ENCODE peak calls at places on chromosome 6, in ten cellular contexts. M, N, D, Q, W, Y, L, A, U and B are unnamed samples.

GRCh38 chr6:51827580-51827979 is 259.8 kb downstream of the PKHD1 start:
- DNase-seq in A (no peak), Q (no peak), N (no peak), W (no peak), L (no peak), D (no peak), Y (no peak), M (no peak), U (no peak), B (no peak)

GRCh38 chr6:100176321-100176950 is 182.4 kb upstream of the MCHR2 start:
- DNase-seq in M (no peak), D (no peak), L (peak), Q (no peak), U (no peak), N (no peak), A (no peak), W (no peak), Y (no peak), B (peak)

GRCh38 chr6:34491091-34491430 is 25.2 kb downstream of the PACSIN1 start:
- DNase-seq in D (no peak), L (no peak), U (peak), Y (peak), N (no peak), Q (no peak), A (no peak), W (no peak), M (no peak), B (no peak)

GRCh38 chr6:43020847-43021246 is 576 bp upstream of the RRP36 start:
- DNase-seq in Y (no peak), A (no peak), M (no peak), W (no peak), U (no peak), D (no peak), Q (no peak), L (no peak), N (no peak), B (no peak)

GRCh38 chr6:129490551-129491245 is 219.3 kb downstream of the ARHGAP18 start:
- DNase-seq in U (peak), W (no peak), Y (peak), N (no peak), L (peak), M (peak), Q (no peak), D (no peak), A (peak), B (peak)

GRCh38 chr6:134299236-134299635 is 18.7 kb downstream of the SGK1 start:
- DNase-seq in N (peak), W (no peak), U (no peak), Y (no peak), A (no peak), D (no peak), Q (no peak), L (peak), M (no peak), B (no peak)

GRCh38 chr6:53530346-53530745 is 14.6 kb downstream of the GCLC start:
- DNase-seq in Q (no peak), Y (no peak), N (no peak), L (peak), D (no peak), U (no peak), M (no peak), A (no peak), W (no peak), B (no peak)

GRCh38 chr6:22057962-22058361 is 238.9 kb downstream of the PRL start:
- DNase-seq in U (no peak), W (no peak), D (no peak), Y (no peak), N (no peak), A (no peak), M (no peak), Q (no peak), L (no peak), B (no peak)

GRCh38 chr6:153312633-153313032 is 181.6 kb upstream of the RGS17 start:
- DNase-seq in U (no peak), N (peak), Y (no peak), A (no peak), L (peak), W (no peak), Q (peak), M (peak), D (no peak), B (peak)

DNA sequence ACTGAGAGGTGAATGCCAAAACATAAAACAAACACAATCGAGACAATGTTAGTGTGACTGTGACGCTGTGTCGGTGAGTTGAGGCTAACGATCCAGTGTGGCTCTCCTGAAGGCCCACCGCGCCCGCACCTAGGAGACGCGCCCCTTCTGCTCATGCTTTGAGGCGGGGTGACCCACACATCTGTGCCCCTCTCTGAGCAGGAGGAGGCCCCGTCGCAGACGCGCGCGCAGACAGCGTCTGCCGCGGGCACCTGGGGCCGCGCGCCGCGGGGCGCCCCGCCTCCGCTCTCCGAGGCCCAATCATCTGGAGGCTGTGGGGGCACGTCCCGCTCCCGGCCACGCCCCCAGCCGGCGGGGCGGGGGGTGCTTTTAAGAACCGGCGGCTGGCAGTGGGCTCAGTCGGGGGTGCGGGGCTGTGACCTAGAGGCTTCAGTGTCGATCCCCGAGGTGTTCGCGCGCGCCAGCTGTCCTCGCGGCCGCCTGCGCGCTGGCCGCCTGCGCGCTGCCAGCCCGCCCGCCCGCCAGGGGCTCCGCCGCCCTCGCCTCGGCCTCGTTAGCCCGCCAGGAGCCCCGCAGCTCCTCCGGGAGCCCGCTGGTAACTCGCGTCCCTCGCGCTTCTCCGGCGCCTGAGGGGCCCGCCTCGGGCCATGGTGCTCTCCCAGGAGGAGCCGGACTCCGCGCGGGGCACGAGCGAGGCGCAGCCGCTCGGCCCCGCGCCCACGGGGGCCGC is at the start of gene SLC16A10:
- DNase-seq in A (peak), M (peak), N (peak), W (no peak), L (peak), Q (peak), D (peak), U (peak), Y (peak), B (peak)
- TF ChIP-seq POLR2A in A (peak), M (peak), N (no peak), W (no peak), L (peak), Q (peak), D (no peak), U (peak), Y (peak), B (peak)

GRCh38 chr6:46129634-46130505 is at the start of gene ENPP4:
- DNase-seq in N (peak), Q (peak), Y (peak), A (peak), W (peak), L (peak), D (peak), M (peak), U (peak), B (peak)
- TF ChIP-seq POLR2A in N (no peak), Q (peak), Y (peak), A (peak), W (no peak), L (peak), D (peak), M (peak), U (peak), B (peak)

GRCh38 chr6:108850669-108851467 is 2.6 kb downstream of the ARMC2 start:
- DNase-seq in Q (peak), N (no peak), L (peak), M (no peak), W (no peak), A (no peak), U (peak), D (no peak), Y (peak), B (no peak)

GRCh38 chr6:108844632-108845031 is 3.6 kb upstream of the ARMC2 start:
- DNase-seq in D (no peak), L (no peak), A (no peak), Y (no peak), Q (no peak), M (no peak), N (no peak), U (no peak), W (no peak), B (no peak)

GRCh38 chr6:108847738-108848115 is 495 bp upstream of the ARMC2 start:
- DNase-seq in Y (no peak), N (no peak), Q (no peak), W (no peak), M (no peak), D (no peak), A (no peak), U (no peak), L (no peak), B (no peak)

GRCh38 chr6:108846628-108847027 is 1.6 kb upstream of the ARMC2 start:
- DNase-seq in D (no peak), M (no peak), U (no peak), Y (no peak), N (no peak), L (no peak), W (no peak), Q (no peak), A (no peak), B (no peak)

GRCh38 chr6:108848116-108848868 is at the start of gene ARMC2:
- DNase-seq in N (peak), U (peak), W (peak), A (peak), Y (peak), D (peak), Q (peak), M (peak), L (peak), B (peak)
- TF ChIP-seq POLR2A in N (no peak), U (peak), W (no peak), A (no peak), Y (peak), D (peak), Q (peak), M (peak), L (peak), B (peak)

GRCh38 chr6:3887150-3887700 is 38.1 kb downstream of the FAM50B start:
- DNase-seq in A (no peak), Y (no peak), W (peak), Q (no peak), N (no peak), M (no peak), D (no peak), U (no peak), L (no peak), B (peak)
- TF ChIP-seq POLR2A in A (no peak), Y (no peak), W (no peak), Q (no peak), N (no peak), M (no peak), D (no peak), U (no peak), L (no peak), B (no peak)

DNA sequence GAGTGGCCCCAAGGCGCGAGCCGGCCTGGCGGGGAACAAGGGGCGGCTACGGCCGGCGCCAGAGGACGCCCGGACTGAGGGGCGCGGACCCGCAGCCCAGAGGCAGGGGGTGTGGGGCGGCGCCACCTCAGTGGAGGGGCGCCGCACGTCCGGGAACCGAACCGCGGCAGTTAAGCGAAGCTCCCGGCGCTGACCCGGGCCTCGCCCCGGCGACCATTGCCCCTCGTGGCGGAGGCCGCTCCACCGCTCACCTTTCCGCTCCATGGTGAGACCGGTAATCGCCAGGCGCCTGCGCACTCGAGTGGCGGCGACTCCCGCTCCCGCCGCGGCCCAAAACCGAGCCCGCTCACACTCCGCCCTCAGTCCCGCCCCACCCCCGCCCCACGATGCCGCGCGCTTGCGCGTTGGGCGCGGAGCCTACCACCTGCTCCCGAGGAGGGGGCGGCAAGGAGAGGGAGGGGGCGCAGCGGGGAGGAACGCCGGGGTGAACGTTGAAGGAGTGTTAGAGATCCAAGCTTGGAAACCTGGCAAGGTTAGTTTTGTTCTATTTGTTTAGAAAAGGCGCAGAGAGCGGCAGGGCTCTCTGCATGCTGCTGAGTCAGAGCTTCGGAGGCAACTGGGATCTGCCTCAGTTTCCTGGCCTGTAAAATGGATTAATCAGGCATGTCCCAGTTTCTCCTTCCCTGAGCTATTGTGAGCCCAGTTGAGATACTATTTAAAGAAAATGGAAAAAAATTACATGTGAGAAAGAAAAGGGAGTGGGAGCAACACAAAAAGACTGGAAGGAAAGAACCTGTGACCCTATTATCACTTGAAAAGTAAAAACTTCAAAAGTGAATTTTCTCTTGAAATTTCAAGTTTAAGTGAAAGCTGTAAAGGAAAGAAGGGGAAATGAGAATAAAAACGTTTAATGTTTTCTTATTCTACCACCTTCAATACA is at the start of gene SRPK1:
- DNase-seq in D (peak), N (peak), Y (peak), L (peak), M (peak), A (peak), W (peak), U (peak), Q (peak), B (peak)
- TF ChIP-seq POLR2A in D (peak), N (no peak), Y (no peak), L (peak), M (peak), A (peak), W (no peak), U (peak), Q (peak), B (peak)

GRCh38 chr6:31531771-31532643 is 3.2 kb downstream of the MCCD1 start:
- DNase-seq in D (no peak), Y (no peak), W (no peak), A (no peak), L (no peak), U (no peak), N (no peak), M (no peak), Q (no peak), B (no peak)

GRCh38 chr6:31533455-31533841 is 4.7 kb downstream of the MCCD1 start:
- DNase-seq in D (no peak), M (no peak), U (no peak), N (no peak), Q (no peak), A (no peak), L (no peak), Y (no peak), W (no peak), B (no peak)

GRCh38 chr6:31534011-31534410 is 5.2 kb downstream of the MCCD1 start:
- DNase-seq in L (no peak), D (no peak), A (no peak), N (no peak), M (no peak), Y (no peak), W (no peak), U (no peak), Q (no peak), B (no peak)

GRCh38 chr6:31531162-31531561 is 2.4 kb downstream of the MCCD1 start:
- DNase-seq in A (no peak), N (no peak), W (no peak), Q (no peak), U (no peak), Y (no peak), D (no peak), L (no peak), M (no peak), B (no peak)

DNA sequence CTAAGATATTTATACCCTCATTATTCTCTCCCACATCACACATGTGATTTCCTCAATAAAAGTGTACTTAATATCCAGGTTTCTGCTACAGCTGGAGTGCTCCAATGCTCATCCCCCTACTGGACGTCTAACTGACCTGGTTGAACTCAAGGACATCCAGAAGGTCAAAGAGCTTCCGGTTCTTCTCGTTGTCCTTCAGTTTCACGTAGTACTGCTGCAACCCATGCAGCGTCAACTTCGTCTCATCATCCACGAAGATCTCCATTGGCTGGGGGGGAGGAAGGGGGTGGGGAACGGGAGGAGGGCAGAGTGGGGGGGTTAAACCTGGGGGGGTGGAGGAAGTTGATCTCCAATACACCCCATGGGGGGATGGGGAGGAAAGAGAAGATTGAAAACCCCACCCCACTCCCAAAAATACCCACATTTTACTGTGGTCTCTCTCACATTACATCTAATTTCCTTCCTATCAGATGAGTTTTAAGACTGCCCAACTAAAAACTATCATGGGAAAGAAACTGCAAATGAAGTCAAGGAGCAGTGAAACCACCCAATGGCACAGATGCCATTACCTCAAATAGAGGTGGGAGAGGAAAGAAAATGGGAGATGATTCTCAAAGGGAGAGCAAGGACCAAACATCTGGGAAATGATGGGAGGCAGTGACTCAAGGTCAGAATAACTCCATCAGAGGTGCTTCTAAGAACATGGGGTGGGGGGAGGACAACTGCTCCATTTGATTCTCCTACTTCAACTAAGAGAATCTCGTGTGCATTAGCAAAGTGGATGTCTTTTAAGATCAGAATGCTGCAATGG is 4.1 kb downstream of the MCCD1 start:
- DNase-seq in N (no peak), D (no peak), U (no peak), A (no peak), M (no peak), W (no peak), Q (no peak), Y (no peak), L (no peak), B (no peak)
- TF ChIP-seq POLR2A in N (no peak), D (no peak), U (no peak), A (peak), M (no peak), W (no peak), Q (no peak), Y (no peak), L (no peak), B (peak)

GRCh38 chr6:142945071-142945445 is at the start of gene HIVEP2:
- DNase-seq in Q (peak), L (peak), Y (peak), U (peak), M (peak), A (peak), D (peak), W (peak), N (peak), B (peak)
- TF ChIP-seq POLR2A in Q (no peak), L (no peak), Y (peak), U (peak), M (no peak), A (no peak), D (no peak), W (no peak), N (no peak), B (no peak)